ENCODE peak calls at places on chromosomes 5 and 9, in six cellular contexts. One of them, this sample, is unnamed.

GRCh38 chr9:14866200-14866749 is 44.0 kb downstream of the FREM1 start:
- DNase-seq in activated naive CD4-positive, alpha-beta T cell treated with anti-CD3 and anti-CD28 coated beads, Interleukin-2, amount 50 U/mL, for 72 hours: no peak
- DNase-seq in RWPE1: no peak
- DNase-seq in A549: no peak
- DNase-seq in nucleus accumbens: no peak
- DNase-seq in AG08396: no peak
- DNase-seq in this sample: no peak

GRCh38 chr5:112419596-112420110 is 576 bp upstream of the EPB41L4A start:
- DNase-seq in activated naive CD4-positive, alpha-beta T cell treated with anti-CD3 and anti-CD28 coated beads, Interleukin-2, amount 50 U/mL, for 72 hours: peak; percentile 21
- DNase-seq in RWPE1: peak; percentile 68
- DNase-seq in A549: peak; percentile 66
- DNase-seq in nucleus accumbens: no peak
- DNase-seq in AG08396: peak; percentile 30
- DNase-seq in this sample: peak; percentile 67

GRCh38 chr9:35515766-35516165 is 25.9 kb downstream of the RUSC2 start:
- DNase-seq in activated naive CD4-positive, alpha-beta T cell treated with anti-CD3 and anti-CD28 coated beads, Interleukin-2, amount 50 U/mL, for 72 hours: no peak
- DNase-seq in RWPE1: no peak
- DNase-seq in A549: peak; percentile 64
- DNase-seq in nucleus accumbens: no peak
- DNase-seq in AG08396: no peak
- DNase-seq in this sample: no peak

GRCh38 chr9:121776009-121776738 is 124.7 kb downstream of the DAB2IP start:
- DNase-seq in activated naive CD4-positive, alpha-beta T cell treated with anti-CD3 and anti-CD28 coated beads, Interleukin-2, amount 50 U/mL, for 72 hours: no peak
- DNase-seq in RWPE1: no peak
- DNase-seq in A549: no peak
- DNase-seq in nucleus accumbens: no peak
- DNase-seq in AG08396: no peak
- DNase-seq in this sample: no peak

GRCh38 chr9:119284118-119284517 is 85.1 kb downstream of the BRINP1 start:
- DNase-seq in activated naive CD4-positive, alpha-beta T cell treated with anti-CD3 and anti-CD28 coated beads, Interleukin-2, amount 50 U/mL, for 72 hours: no peak
- DNase-seq in RWPE1: no peak
- DNase-seq in A549: peak; percentile 17
- DNase-seq in nucleus accumbens: no peak
- DNase-seq in AG08396: no peak
- DNase-seq in this sample: no peak

GRCh38 chr5:14101922-14102321 is 41.2 kb upstream of the TRIO start:
- DNase-seq in activated naive CD4-positive, alpha-beta T cell treated with anti-CD3 and anti-CD28 coated beads, Interleukin-2, amount 50 U/mL, for 72 hours: no peak
- DNase-seq in RWPE1: no peak
- DNase-seq in A549: no peak
- DNase-seq in nucleus accumbens: no peak
- DNase-seq in AG08396: no peak
- DNase-seq in this sample: no peak

GRCh38 chr9:127779136-127779981 is 893 bp upstream of the SH2D3C start:
- DNase-seq in activated naive CD4-positive, alpha-beta T cell treated with anti-CD3 and anti-CD28 coated beads, Interleukin-2, amount 50 U/mL, for 72 hours: peak; percentile 55
- DNase-seq in RWPE1: no peak
- DNase-seq in A549: no peak
- DNase-seq in nucleus accumbens: no peak
- DNase-seq in AG08396: no peak
- DNase-seq in this sample: no peak

GRCh38 chr9:135188681-135189151 is 101.2 kb downstream of the OLFM1 start:
- DNase-seq in activated naive CD4-positive, alpha-beta T cell treated with anti-CD3 and anti-CD28 coated beads, Interleukin-2, amount 50 U/mL, for 72 hours: no peak
- DNase-seq in RWPE1: no peak
- DNase-seq in A549: no peak
- DNase-seq in nucleus accumbens: no peak
- DNase-seq in AG08396: no peak
- DNase-seq in this sample: no peak

GRCh38 chr5:131496400-131496713 is 138.7 kb downstream of the RAPGEF6 start:
- DNase-seq in activated naive CD4-positive, alpha-beta T cell treated with anti-CD3 and anti-CD28 coated beads, Interleukin-2, amount 50 U/mL, for 72 hours: no peak
- DNase-seq in RWPE1: no peak
- DNase-seq in A549: no peak
- DNase-seq in nucleus accumbens: no peak
- DNase-seq in AG08396: no peak
- DNase-seq in this sample: no peak

GRCh38 chr5:68074048-68074632 is 141.4 kb upstream of the PIK3R1 start:
- DNase-seq in activated naive CD4-positive, alpha-beta T cell treated with anti-CD3 and anti-CD28 coated beads, Interleukin-2, amount 50 U/mL, for 72 hours: no peak
- DNase-seq in RWPE1: peak; percentile 27
- DNase-seq in A549: no peak
- DNase-seq in nucleus accumbens: no peak
- DNase-seq in AG08396: no peak
- DNase-seq in this sample: no peak

GRCh38 chr9:76818271-76818670 is 54.0 kb downstream of the PCA3 start:
- DNase-seq in activated naive CD4-positive, alpha-beta T cell treated with anti-CD3 and anti-CD28 coated beads, Interleukin-2, amount 50 U/mL, for 72 hours: no peak
- DNase-seq in RWPE1: peak; percentile 90
- DNase-seq in A549: peak; percentile 80
- DNase-seq in nucleus accumbens: peak; percentile 37
- DNase-seq in AG08396: peak; percentile 83
- DNase-seq in this sample: no peak

GRCh38 chr9:131814714-131815113 is 74.8 kb upstream of the RAPGEF1 start:
- DNase-seq in activated naive CD4-positive, alpha-beta T cell treated with anti-CD3 and anti-CD28 coated beads, Interleukin-2, amount 50 U/mL, for 72 hours: no peak
- DNase-seq in RWPE1: no peak
- DNase-seq in A549: no peak
- DNase-seq in nucleus accumbens: no peak
- DNase-seq in AG08396: no peak
- DNase-seq in this sample: no peak

GRCh38 chr9:121708768-121709488 is 57.5 kb downstream of the DAB2IP start:
- DNase-seq in activated naive CD4-positive, alpha-beta T cell treated with anti-CD3 and anti-CD28 coated beads, Interleukin-2, amount 50 U/mL, for 72 hours: no peak
- DNase-seq in RWPE1: no peak
- DNase-seq in A549: no peak
- DNase-seq in nucleus accumbens: no peak
- DNase-seq in AG08396: peak; percentile 30
- DNase-seq in this sample: peak; percentile 34

GRCh38 chr9:134898319-134898718 is 17.7 kb downstream of the FCN2 start:
- DNase-seq in activated naive CD4-positive, alpha-beta T cell treated with anti-CD3 and anti-CD28 coated beads, Interleukin-2, amount 50 U/mL, for 72 hours: no peak
- DNase-seq in RWPE1: no peak
- DNase-seq in A549: no peak
- DNase-seq in nucleus accumbens: no peak
- DNase-seq in AG08396: no peak
- DNase-seq in this sample: no peak

GRCh38 chr9:86703346-86703745 is 244.0 kb downstream of the GAS1 start:
- DNase-seq in activated naive CD4-positive, alpha-beta T cell treated with anti-CD3 and anti-CD28 coated beads, Interleukin-2, amount 50 U/mL, for 72 hours: no peak
- DNase-seq in RWPE1: no peak
- DNase-seq in A549: no peak
- DNase-seq in nucleus accumbens: no peak
- DNase-seq in AG08396: no peak
- DNase-seq in this sample: no peak

GRCh38 chr9:130220351-130220750 is 45.2 kb upstream of the HMCN2 start:
- DNase-seq in activated naive CD4-positive, alpha-beta T cell treated with anti-CD3 and anti-CD28 coated beads, Interleukin-2, amount 50 U/mL, for 72 hours: no peak
- DNase-seq in RWPE1: no peak
- DNase-seq in A549: no peak
- DNase-seq in nucleus accumbens: no peak
- DNase-seq in AG08396: peak; percentile 74
- DNase-seq in this sample: no peak

GRCh38 chr9:37902804-37903580 is 935 bp downstream of the SLC25A51 start:
- DNase-seq in activated naive CD4-positive, alpha-beta T cell treated with anti-CD3 and anti-CD28 coated beads, Interleukin-2, amount 50 U/mL, for 72 hours: no peak
- DNase-seq in RWPE1: peak; percentile 48
- DNase-seq in A549: peak; percentile 22
- DNase-seq in nucleus accumbens: no peak
- DNase-seq in AG08396: peak; percentile 49
- DNase-seq in this sample: no peak

GRCh38 chr9:110912701-110913291 is 125.5 kb downstream of the LPAR1 start:
- DNase-seq in activated naive CD4-positive, alpha-beta T cell treated with anti-CD3 and anti-CD28 coated beads, Interleukin-2, amount 50 U/mL, for 72 hours: no peak
- DNase-seq in RWPE1: no peak
- DNase-seq in A549: peak; percentile 58
- DNase-seq in nucleus accumbens: no peak
- DNase-seq in AG08396: no peak
- DNase-seq in this sample: no peak

GRCh38 chr5:73908440-73908839 is 282.4 kb downstream of the ARHGEF28 start:
- DNase-seq in activated naive CD4-positive, alpha-beta T cell treated with anti-CD3 and anti-CD28 coated beads, Interleukin-2, amount 50 U/mL, for 72 hours: no peak
- DNase-seq in RWPE1: no peak
- DNase-seq in A549: no peak
- DNase-seq in nucleus accumbens: no peak
- DNase-seq in AG08396: no peak
- DNase-seq in this sample: no peak

GRCh38 chr5:148425808-148426207 is 42.0 kb downstream of the FBXO38 start:
- DNase-seq in activated naive CD4-positive, alpha-beta T cell treated with anti-CD3 and anti-CD28 coated beads, Interleukin-2, amount 50 U/mL, for 72 hours: no peak
- DNase-seq in RWPE1: no peak
- DNase-seq in A549: no peak
- DNase-seq in nucleus accumbens: no peak
- DNase-seq in AG08396: no peak
- DNase-seq in this sample: no peak

GRCh38 chr5:179268399-179268952 is 76.8 kb downstream of the ADAMTS2 start:
- DNase-seq in activated naive CD4-positive, alpha-beta T cell treated with anti-CD3 and anti-CD28 coated beads, Interleukin-2, amount 50 U/mL, for 72 hours: no peak
- DNase-seq in RWPE1: no peak
- DNase-seq in A549: no peak
- DNase-seq in nucleus accumbens: no peak
- DNase-seq in AG08396: no peak
- DNase-seq in this sample: no peak

GRCh38 chr5:149938791-149939358 is 5.7 kb downstream of the PDE6A start:
- DNase-seq in activated naive CD4-positive, alpha-beta T cell treated with anti-CD3 and anti-CD28 coated beads, Interleukin-2, amount 50 U/mL, for 72 hours: no peak
- DNase-seq in RWPE1: peak; percentile 96
- DNase-seq in A549: peak; percentile 94
- DNase-seq in nucleus accumbens: no peak
- DNase-seq in AG08396: peak; percentile 85
- DNase-seq in this sample: no peak

GRCh38 chr9:114054191-114054690 is 23.9 kb downstream of the AMBP start:
- DNase-seq in activated naive CD4-positive, alpha-beta T cell treated with anti-CD3 and anti-CD28 coated beads, Interleukin-2, amount 50 U/mL, for 72 hours: no peak
- DNase-seq in RWPE1: no peak
- DNase-seq in A549: no peak
- DNase-seq in nucleus accumbens: no peak
- DNase-seq in AG08396: no peak
- DNase-seq in this sample: no peak

GRCh38 chr5:154243736-154244135 is 53.2 kb downstream of the GALNT10 start:
- DNase-seq in activated naive CD4-positive, alpha-beta T cell treated with anti-CD3 and anti-CD28 coated beads, Interleukin-2, amount 50 U/mL, for 72 hours: no peak
- DNase-seq in RWPE1: no peak
- DNase-seq in A549: no peak
- DNase-seq in nucleus accumbens: no peak
- DNase-seq in AG08396: peak; percentile 38
- DNase-seq in this sample: no peak

GRCh38 chr9:71762900-71763653 is 5.2 kb downstream of the CEMIP2 start:
- DNase-seq in activated naive CD4-positive, alpha-beta T cell treated with anti-CD3 and anti-CD28 coated beads, Interleukin-2, amount 50 U/mL, for 72 hours: no peak
- DNase-seq in RWPE1: no peak
- DNase-seq in A549: peak; percentile 59
- DNase-seq in nucleus accumbens: no peak
- DNase-seq in AG08396: peak; percentile 37
- DNase-seq in this sample: no peak

GRCh38 chr5:161414037-161414436 is 132.5 kb downstream of the GABRB2 start:
- DNase-seq in activated naive CD4-positive, alpha-beta T cell treated with anti-CD3 and anti-CD28 coated beads, Interleukin-2, amount 50 U/mL, for 72 hours: no peak
- DNase-seq in RWPE1: no peak
- DNase-seq in A549: no peak
- DNase-seq in nucleus accumbens: no peak
- DNase-seq in AG08396: no peak
- DNase-seq in this sample: no peak

GRCh38 chr5:81904861-81905260 is 67.0 kb upstream of the ATG10 start:
- DNase-seq in activated naive CD4-positive, alpha-beta T cell treated with anti-CD3 and anti-CD28 coated beads, Interleukin-2, amount 50 U/mL, for 72 hours: no peak
- DNase-seq in RWPE1: no peak
- DNase-seq in A549: no peak
- DNase-seq in nucleus accumbens: no peak
- DNase-seq in AG08396: no peak
- DNase-seq in this sample: no peak

GRCh38 chr5:173736923-173737412 is 120.5 kb upstream of the BOD1 start:
- DNase-seq in activated naive CD4-positive, alpha-beta T cell treated with anti-CD3 and anti-CD28 coated beads, Interleukin-2, amount 50 U/mL, for 72 hours: no peak
- DNase-seq in RWPE1: no peak
- DNase-seq in A549: no peak
- DNase-seq in nucleus accumbens: no peak
- DNase-seq in AG08396: no peak
- DNase-seq in this sample: no peak

GRCh38 chr9:70043285-70043684 is 363 bp upstream of the MAMDC2 start:
- DNase-seq in activated naive CD4-positive, alpha-beta T cell treated with anti-CD3 and anti-CD28 coated beads, Interleukin-2, amount 50 U/mL, for 72 hours: no peak
- DNase-seq in RWPE1: no peak
- DNase-seq in A549: no peak
- DNase-seq in nucleus accumbens: no peak
- DNase-seq in AG08396: peak; percentile 41
- DNase-seq in this sample: no peak

GRCh38 chr9:136043386-136044054 is 51.6 kb downstream of the NACC2 start:
- DNase-seq in activated naive CD4-positive, alpha-beta T cell treated with anti-CD3 and anti-CD28 coated beads, Interleukin-2, amount 50 U/mL, for 72 hours: no peak
- DNase-seq in RWPE1: no peak
- DNase-seq in A549: no peak
- DNase-seq in nucleus accumbens: no peak
- DNase-seq in AG08396: no peak
- DNase-seq in this sample: no peak

GRCh38 chr5:178113841-178114324 is 551 bp downstream of the N4BP3 start:
- DNase-seq in activated naive CD4-positive, alpha-beta T cell treated with anti-CD3 and anti-CD28 coated beads, Interleukin-2, amount 50 U/mL, for 72 hours: peak; percentile 35
- DNase-seq in RWPE1: no peak
- DNase-seq in A549: no peak
- DNase-seq in nucleus accumbens: no peak
- DNase-seq in AG08396: no peak
- DNase-seq in this sample: no peak

GRCh38 chr9:6049798-6050197 is 34.4 kb upstream of the RANBP6 start:
- DNase-seq in activated naive CD4-positive, alpha-beta T cell treated with anti-CD3 and anti-CD28 coated beads, Interleukin-2, amount 50 U/mL, for 72 hours: peak; percentile 58
- DNase-seq in RWPE1: no peak
- DNase-seq in A549: peak; percentile 59
- DNase-seq in nucleus accumbens: no peak
- DNase-seq in AG08396: no peak
- DNase-seq in this sample: no peak

GRCh38 chr5:101306391-101307137 is 403.5 kb upstream of the ST8SIA4 start:
- DNase-seq in activated naive CD4-positive, alpha-beta T cell treated with anti-CD3 and anti-CD28 coated beads, Interleukin-2, amount 50 U/mL, for 72 hours: no peak
- DNase-seq in RWPE1: no peak
- DNase-seq in A549: peak; percentile 53
- DNase-seq in nucleus accumbens: no peak
- DNase-seq in AG08396: no peak
- DNase-seq in this sample: no peak

GRCh38 chr5:173882632-173883031 is 5.5 kb upstream of the CPEB4 start:
- DNase-seq in activated naive CD4-positive, alpha-beta T cell treated with anti-CD3 and anti-CD28 coated beads, Interleukin-2, amount 50 U/mL, for 72 hours: no peak
- DNase-seq in RWPE1: peak; percentile 39
- DNase-seq in A549: no peak
- DNase-seq in nucleus accumbens: no peak
- DNase-seq in AG08396: no peak
- DNase-seq in this sample: no peak

GRCh38 chr5:168941901-168942300 is 359.0 kb downstream of the SLIT3 start:
- DNase-seq in activated naive CD4-positive, alpha-beta T cell treated with anti-CD3 and anti-CD28 coated beads, Interleukin-2, amount 50 U/mL, for 72 hours: no peak
- DNase-seq in RWPE1: no peak
- DNase-seq in A549: peak; percentile 22
- DNase-seq in nucleus accumbens: no peak
- DNase-seq in AG08396: no peak
- DNase-seq in this sample: no peak

GRCh38 chr5:142866563-142867275 is 96.5 kb downstream of the ARHGAP26 start:
- DNase-seq in activated naive CD4-positive, alpha-beta T cell treated with anti-CD3 and anti-CD28 coated beads, Interleukin-2, amount 50 U/mL, for 72 hours: peak; percentile 47
- DNase-seq in RWPE1: peak; percentile 85
- DNase-seq in A549: peak; percentile 82
- DNase-seq in nucleus accumbens: no peak
- DNase-seq in AG08396: peak; percentile 37
- DNase-seq in this sample: no peak

GRCh38 chr5:72123764-72124163 is 16.5 kb downstream of the MAP1B start:
- DNase-seq in activated naive CD4-positive, alpha-beta T cell treated with anti-CD3 and anti-CD28 coated beads, Interleukin-2, amount 50 U/mL, for 72 hours: no peak
- DNase-seq in RWPE1: no peak
- DNase-seq in A549: no peak
- DNase-seq in nucleus accumbens: no peak
- DNase-seq in AG08396: no peak
- DNase-seq in this sample: no peak

GRCh38 chr9:131986576-131986975 is 93.1 kb downstream of the MED27 start:
- DNase-seq in activated naive CD4-positive, alpha-beta T cell treated with anti-CD3 and anti-CD28 coated beads, Interleukin-2, amount 50 U/mL, for 72 hours: no peak
- DNase-seq in RWPE1: no peak
- DNase-seq in A549: no peak
- DNase-seq in nucleus accumbens: no peak
- DNase-seq in AG08396: no peak
- DNase-seq in this sample: no peak

GRCh38 chr9:117160254-117160653 is 254.6 kb downstream of the ASTN2 start:
- DNase-seq in activated naive CD4-positive, alpha-beta T cell treated with anti-CD3 and anti-CD28 coated beads, Interleukin-2, amount 50 U/mL, for 72 hours: no peak
- DNase-seq in RWPE1: peak; percentile 14
- DNase-seq in A549: peak; percentile 11
- DNase-seq in nucleus accumbens: no peak
- DNase-seq in AG08396: no peak
- DNase-seq in this sample: no peak

GRCh38 chr5:78002690-78003089 is 226.6 kb upstream of the TBCA start:
- DNase-seq in activated naive CD4-positive, alpha-beta T cell treated with anti-CD3 and anti-CD28 coated beads, Interleukin-2, amount 50 U/mL, for 72 hours: no peak
- DNase-seq in RWPE1: no peak
- DNase-seq in A549: no peak
- DNase-seq in nucleus accumbens: no peak
- DNase-seq in AG08396: no peak
- DNase-seq in this sample: no peak